ENCODE peak calls at places on chromosomes 6 and 20, in six cellular contexts. W is astrocyte, O is cardiac muscle cell, E is psoas muscle, G is lower lobe of right lung, F is ovary. H is an unnamed sample.

GRCh38 chr6:100096356-100096755 is 102.3 kb upstream of the MCHR2 start:
- DNase-seq in O (no peak), E (no peak), F (no peak), W (no peak), G (no peak), H (no peak)

GRCh38 chr6:110900028-110900598 is 25.5 kb downstream of the AMD1 start:
- DNase-seq in E (no peak), F (no peak), O (no peak), W (no peak), G (no peak), H (no peak)

GRCh38 chr6:68891419-68891818 is 256.3 kb downstream of the ADGRB3 start:
- DNase-seq in W (peak), O (no peak), G (no peak), E (no peak), F (no peak), H (no peak)

GRCh38 chr6:168118935-168119334 is 39.9 kb upstream of the FRMD1 start:
- DNase-seq in F (peak), W (no peak), E (no peak), O (no peak), G (no peak), H (no peak)

GRCh38 chr6:144359783-144360182 is 74.6 kb downstream of the UTRN start:
- DNase-seq in E (no peak), O (no peak), F (no peak), G (no peak), W (no peak), H (no peak)

GRCh38 chr20:58626076-58626475 is 25.0 kb upstream of the STX16 start:
- DNase-seq in E (no peak), W (no peak), O (no peak), F (no peak), G (no peak), H (no peak)

GRCh38 chr6:149913085-149913484 is 9.8 kb downstream of the RAET1G start:
- DNase-seq in F (no peak), W (no peak), O (no peak), E (peak), G (no peak), H (no peak)

GRCh38 chr6:842141-842540 is 149.2 kb upstream of the EXOC2 start:
- DNase-seq in O (no peak), G (no peak), F (no peak), W (no peak), E (no peak), H (no peak)

GRCh38 chr6:123619156-123619555 is 17.6 kb downstream of the TRDN start:
- DNase-seq in G (no peak), W (no peak), F (no peak), O (no peak), E (peak), H (no peak)

GRCh38 chr6:166477647-166478365 is 95.1 kb upstream of the MPC1 start:
- DNase-seq in E (peak), W (no peak), O (no peak), G (no peak), F (peak), H (no peak)

GRCh38 chr20:45097485-45098095 is 3.3 kb downstream of the KCNS1 start:
- DNase-seq in W (peak), F (no peak), G (peak), E (no peak), O (peak), H (no peak)

GRCh38 chr20:61513124-61514017 is 261.3 kb downstream of the CDH4 start:
- DNase-seq in G (no peak), W (no peak), E (no peak), O (no peak), F (no peak), H (no peak)

GRCh38 chr6:6588924-6589696 is 590 bp downstream of the LY86 start:
- DNase-seq in F (no peak), E (no peak), W (no peak), G (no peak), O (no peak), H (no peak)

GRCh38 chr6:91387290-91388062 is 800.6 kb upstream of the MAP3K7 start:
- DNase-seq in F (no peak), W (no peak), O (no peak), G (no peak), E (no peak), H (no peak)

GRCh38 chr6:137216106-137216505 is 3.1 kb downstream of the IFNGR1 start:
- DNase-seq in O (no peak), F (no peak), G (no peak), E (no peak), W (no peak), H (no peak)
- H3K4me3 ChIP-seq in O (no peak), F (peak), G (peak), E (peak), W (no peak), H (peak)

GRCh38 chr6:14888575-14889000 is 357.3 kb upstream of the JARID2 start:
- DNase-seq in G (no peak), F (no peak), O (no peak), W (no peak), E (peak), H (no peak)
- H3K27ac ChIP-seq in G (no peak), F (no peak), O (no peak), W (no peak), E (peak), H (no peak)

DNA sequence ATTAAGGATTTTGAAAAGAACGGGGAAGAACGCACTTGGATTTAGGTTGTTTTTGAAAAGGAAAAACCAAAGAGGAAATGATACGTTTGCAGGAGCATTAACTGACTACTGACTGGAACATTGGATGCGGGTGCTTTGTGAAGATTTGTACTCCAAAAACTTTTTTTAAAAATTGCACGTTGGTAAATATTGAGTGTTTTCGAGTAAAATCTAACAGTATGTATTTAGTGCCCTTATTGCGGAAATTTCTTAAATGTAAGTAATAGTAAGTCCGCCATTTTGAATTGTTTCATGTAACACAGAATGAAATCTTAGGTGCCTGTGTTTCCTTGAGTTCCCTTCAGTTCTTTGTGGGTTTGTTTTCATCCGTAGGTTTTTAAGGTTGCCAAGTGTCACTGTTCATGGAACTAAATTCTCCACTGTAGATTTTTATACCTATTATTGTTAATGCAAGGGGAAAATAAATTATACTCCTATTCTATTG is 15.2 kb upstream of the LIN28B start:
- DNase-seq in O (no peak), F (no peak), G (no peak), W (no peak), E (no peak), H (no peak)
- H3K4me3 ChIP-seq in O (peak), F (no peak), G (peak), W (peak), E (no peak), H (peak)

GRCh38 chr20:2523919-2524434 is 12.4 kb upstream of the TMC2 start:
- DNase-seq in O (no peak), W (no peak), F (no peak), E (no peak), G (no peak), H (no peak)
- H3K27ac ChIP-seq in O (no peak), W (peak), F (peak), E (peak), G (peak), H (peak)

DNA sequence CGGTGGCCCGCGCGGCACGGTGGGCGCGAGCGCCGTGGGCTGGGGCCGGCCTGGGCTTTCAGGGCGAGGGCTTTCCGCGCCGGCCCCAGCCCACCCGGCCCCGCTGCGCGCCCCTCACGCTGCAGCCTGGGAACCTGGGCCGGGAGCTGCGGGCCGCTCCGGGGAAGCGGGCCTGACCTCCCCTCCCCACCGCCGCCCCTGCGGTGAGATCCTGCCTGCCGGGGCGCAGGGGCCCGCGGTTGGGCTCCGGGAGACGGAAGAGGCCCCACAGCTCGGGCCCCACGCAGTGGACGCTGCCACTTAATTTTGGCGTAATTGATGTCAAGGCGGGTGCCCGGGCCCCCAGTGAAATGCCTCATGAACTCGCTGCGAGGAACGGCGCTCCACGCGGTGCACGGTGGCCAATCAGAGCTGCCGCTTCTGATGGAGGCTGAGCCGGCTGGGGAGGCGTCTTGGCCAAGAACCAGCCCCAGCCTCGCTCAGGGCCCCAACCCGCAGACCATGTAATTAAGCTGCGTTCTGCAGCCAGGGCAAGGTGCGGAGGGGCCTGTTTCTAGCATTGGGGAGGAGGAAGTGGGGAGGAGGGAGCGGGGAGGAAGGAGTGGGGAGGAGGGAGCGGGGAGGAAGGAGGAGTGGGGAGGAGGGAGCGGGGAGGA is 96.1 kb upstream of the BHLHE23 start:
- DNase-seq in G (peak), F (no peak), W (no peak), E (peak), O (peak), H (peak)
- H3K4me3 ChIP-seq in G (peak), F (peak), W (no peak), E (peak), O (peak), H (peak)

GRCh38 chr6:53735896-53736295 is 58.9 kb upstream of the LRRC1 start:
- DNase-seq in E (no peak), G (no peak), O (no peak), F (no peak), W (no peak), H (no peak)
- H3K27ac ChIP-seq in E (no peak), G (no peak), O (no peak), F (no peak), W (no peak), H (no peak)

GRCh38 chr6:12291785-12292604 is 1.8 kb downstream of the EDN1 start:
- DNase-seq in W (peak), O (peak), G (no peak), E (no peak), F (no peak), H (no peak)
- H3K4me3 ChIP-seq in W (peak), O (no peak), G (peak), E (peak), F (peak), H (peak)

GRCh38 chr20:10641893-10642292 is 31.9 kb downstream of the JAG1 start:
- DNase-seq in F (no peak), O (no peak), E (no peak), W (no peak), G (no peak), H (no peak)
- H3K27ac ChIP-seq in F (no peak), O (peak), E (no peak), W (no peak), G (no peak), H (no peak)